ENCODE peak calls at places on chromosome 7, in seven cellular contexts. N, P, I, W, C, V and E are unnamed samples.

GRCh38 chr7:142759433-142759832 is 10.2 kb downstream of the PRSS1 start:
- DNase-seq in W (no peak), N (no peak), P (no peak), I (no peak), C (no peak), V (no peak), E (no peak)

GRCh38 chr7:92253251-92253650 is 7.5 kb downstream of the ANKIB1 start:
- DNase-seq in V (no peak), P (no peak), C (no peak), N (no peak), I (no peak), W (no peak), E (no peak)

GRCh38 chr7:41085244-41085643 is 617.6 kb downstream of the INHBA start:
- DNase-seq in W (no peak), P (peak; percentile 52), I (peak; percentile 69), V (no peak), C (no peak), N (no peak), E (no peak)

GRCh38 chr7:79282882-79283602 is 170.4 kb downstream of the MAGI2 start:
- DNase-seq in N (no peak), I (peak; percentile 85), C (no peak), V (no peak), W (no peak), P (peak; percentile 26), E (no peak)

GRCh38 chr7:5139998-5140397 is 50.0 kb upstream of the WIPI2 start:
- DNase-seq in P (no peak), N (no peak), V (no peak), I (peak; percentile 3), W (no peak), C (peak; percentile 63), E (no peak)

GRCh38 chr7:14861456-14861855 is 41.1 kb downstream of the DGKB start:
- DNase-seq in C (no peak), W (no peak), N (no peak), I (no peak), P (no peak), V (no peak), E (no peak)

GRCh38 chr7:86295526-86295925 is 348.2 kb upstream of the GRM3 start:
- DNase-seq in N (no peak), C (no peak), I (no peak), V (no peak), P (no peak), W (no peak), E (no peak)

GRCh38 chr7:100176096-100176835 is 915 bp downstream of the GPC2 start:
- DNase-seq in N (no peak), P (no peak), C (no peak), W (peak; percentile 10), I (no peak), V (no peak), E (no peak)

GRCh38 chr7:132066776-132067175 is 509.5 kb downstream of the PLXNA4 start:
- DNase-seq in P (peak; percentile 40), C (peak; percentile 78), I (no peak), W (peak; percentile 52), V (peak; percentile 67), N (no peak), E (peak; percentile 70)

GRCh38 chr7:47191316-47191715 is 390.6 kb downstream of the TNS3 start:
- DNase-seq in I (no peak), N (no peak), P (no peak), C (no peak), V (no peak), W (no peak), E (no peak)

GRCh38 chr7:27699751-27700150 is 37.1 kb upstream of the HIBADH start:
- DNase-seq in P (no peak), W (no peak), C (no peak), V (no peak), N (no peak), I (no peak), E (no peak)

GRCh38 chr7:69764071-69764470 is 165.8 kb downstream of the AUTS2 start:
- DNase-seq in C (no peak), W (peak; percentile 64), P (no peak), N (no peak), I (no peak), V (no peak), E (no peak)

GRCh38 chr7:127997226-127997922 is 33.9 kb downstream of the LRRC4 start:
- DNase-seq in C (no peak), I (no peak), W (no peak), V (no peak), P (peak; percentile 56), N (no peak), E (no peak)

GRCh38 chr7:125061-125471 is 67.3 kb upstream of the FAM20C start:
- DNase-seq in W (no peak), C (no peak), I (no peak), V (no peak), P (no peak), N (no peak), E (peak; percentile 59)

GRCh38 chr7:102296179-102296438 is 9.4 kb downstream of the SH2B2 start:
- DNase-seq in V (no peak), N (no peak), C (no peak), P (no peak), I (no peak), W (no peak), E (no peak)

GRCh38 chr7:35758421-35758820 is 42.4 kb upstream of the SEPTIN7 start:
- DNase-seq in N (no peak), V (no peak), P (no peak), I (no peak), W (no peak), C (no peak), E (no peak)

GRCh38 chr7:51260516-51260915 is 56.1 kb downstream of the COBL start:
- DNase-seq in I (no peak), C (no peak), V (no peak), N (no peak), W (no peak), P (no peak), E (no peak)

GRCh38 chr7:70698219-70698832 is 433.6 kb upstream of the GALNT17 start:
- DNase-seq in I (peak; percentile 66), P (peak; percentile 71), V (no peak), W (peak; percentile 76), N (no peak), C (no peak), E (no peak)

GRCh38 chr7:106774768-106775551 is 90.1 kb upstream of the PIK3CG start:
- DNase-seq in I (no peak), V (no peak), N (no peak), P (no peak), W (no peak), C (no peak), E (no peak)

GRCh38 chr7:44964384-44964830 is 14.4 kb downstream of the MYO1G start:
- DNase-seq in P (no peak), I (no peak), V (no peak), C (no peak), N (no peak), W (no peak), E (no peak)

GRCh38 chr7:29780346-29780745 is 26.0 kb upstream of the WIPF3 start:
- DNase-seq in I (no peak), W (no peak), C (no peak), V (no peak), N (no peak), P (no peak), E (no peak)

GRCh38 chr7:2038876-2039728 is 193.6 kb downstream of the MAD1L1 start:
- DNase-seq in I (no peak), W (no peak), N (no peak), C (peak; percentile 47), V (peak; percentile 22), P (no peak), E (no peak)

GRCh38 chr7:108181073-108181985 is 51.2 kb upstream of the LAMB4 start:
- DNase-seq in P (peak; percentile 48), W (peak; percentile 66), I (peak; percentile 62), N (no peak), C (no peak), V (no peak), E (no peak)